ENCODE peak calls at places on chromosomes 2 and 18, in nine cellular contexts. L is astrocyte, S is brain microvascular endothelial cell, U is PC-3, R is pancreas, C is AG09309, G is thyroid gland, X is BE2C, K is epithelial cell of esophagus. O is an unnamed sample.
A peak's percentile ranks its signal among the peaks of the same experiment; 100 is the strongest.

GRCh38 chr18:35478520-35479435 is 19.0 kb downstream of the INO80C start:
- DNase-seq in L (peak; percentile 79), X (no peak), S (peak; percentile 99), K (peak; percentile 99), R (no peak), C (peak; percentile 39), U (peak; percentile 83), G (peak; percentile 61), O (peak; percentile 68)

GRCh38 chr2:99754215-99754614 is 264.4 kb upstream of the REV1 start:
- DNase-seq in R (no peak), L (peak; percentile 37), S (peak; percentile 17), U (peak; percentile 61), X (no peak), C (peak; percentile 32), K (peak; percentile 33), G (no peak), O (peak; percentile 70)

GRCh38 chr2:8574196-8575010 is 107.5 kb upstream of the ID2 start:
- DNase-seq in K (no peak), R (peak; percentile 47), U (no peak), S (peak; percentile 20), X (no peak), G (no peak), C (no peak), L (peak; percentile 43), O (no peak)

GRCh38 chr2:195003926-195004325 is 653.1 kb upstream of the SLC39A10 start:
- DNase-seq in L (no peak), S (no peak), G (no peak), U (no peak), K (no peak), R (no peak), C (no peak), X (no peak), O (no peak)

GRCh38 chr2:82779981-82780380 is 1679.1 kb downstream of the SUCLG1 start:
- DNase-seq in L (no peak), X (no peak), K (peak; percentile 21), C (no peak), R (no peak), G (no peak), S (no peak), U (peak; percentile 79), O (no peak)

GRCh38 chr2:235144291-235144690 is 192.5 kb downstream of the SH3BP4 start:
- DNase-seq in K (no peak), U (no peak), C (no peak), S (no peak), R (no peak), L (no peak), G (no peak), X (no peak), O (no peak)

GRCh38 chr2:216551234-216551633 is 52.6 kb downstream of the RPL37A start:
- DNase-seq in K (peak; percentile 59), G (no peak), L (peak; percentile 48), X (no peak), R (no peak), S (peak; percentile 58), C (no peak), U (peak; percentile 70), O (no peak)

GRCh38 chr2:162480067-162480466 is 136.1 kb downstream of the GCA start:
- DNase-seq in L (peak; percentile 63), X (no peak), K (peak; percentile 70), U (peak; percentile 79), C (no peak), S (no peak), G (no peak), R (no peak), O (no peak)

GRCh38 chr2:140855471-140855870 is 1275.3 kb downstream of the LRP1B start:
- DNase-seq in U (no peak), X (no peak), C (no peak), L (no peak), S (no peak), R (no peak), K (no peak), G (no peak), O (no peak)

GRCh38 chr2:163662141-163662780 is 73.5 kb downstream of the FIGN start:
- DNase-seq in S (peak; percentile 29), L (peak; percentile 82), K (no peak), U (no peak), C (no peak), G (no peak), X (no peak), R (no peak), O (peak; percentile 30)

GRCh38 chr18:76055025-76055424 is 440.0 kb downstream of the ZNF516 start:
- DNase-seq in S (no peak), K (no peak), C (no peak), G (no peak), L (no peak), U (no peak), R (no peak), X (no peak), O (no peak)

GRCh38 chr2:25251032-25251460 is 82.7 kb upstream of the POMC start:
- DNase-seq in R (no peak), X (no peak), U (no peak), K (no peak), L (peak; percentile 16), C (no peak), G (no peak), S (peak; percentile 2), O (no peak)

GRCh38 chr2:4763009-4763408 is 929.2 kb upstream of the SOX11 start:
- DNase-seq in R (peak; percentile 45), G (peak; percentile 69), X (peak; percentile 24), K (no peak), S (peak; percentile 53), C (no peak), U (peak; percentile 6), L (no peak), O (no peak)
- TF ChIP-seq CTCF in R (peak; percentile 14), G (peak; percentile 64), X (peak; percentile 28), K (no peak), S (peak; percentile 66), C (no peak), U (peak; percentile 49), L (peak; percentile 37), O (no peak)

GRCh38 chr2:44972771-44973535 is 31.5 kb downstream of the SIX3 start:
- DNase-seq in R (no peak), G (no peak), C (no peak), U (no peak), K (no peak), S (no peak), L (no peak), X (peak; percentile 61), O (no peak)

GRCh38 chr2:44974064-44974715 is 32.7 kb downstream of the SIX3 start:
- DNase-seq in R (no peak), X (peak; percentile 80), G (no peak), K (peak; percentile 87), U (peak; percentile 90), C (no peak), L (no peak), S (peak; percentile 36), O (peak; percentile 39)

GRCh38 chr2:44979581-44979980 is 29.7 kb downstream of the SIX2 start:
- DNase-seq in K (no peak), X (no peak), C (no peak), U (no peak), S (no peak), R (no peak), G (no peak), L (no peak), O (no peak)

GRCh38 chr2:44970846-44971450 is 29.4 kb downstream of the SIX3 start:
- DNase-seq in G (no peak), L (no peak), S (peak; percentile 33), X (no peak), U (no peak), K (no peak), C (no peak), R (no peak), O (no peak)

GRCh38 chr2:44975571-44976450 is 33.4 kb downstream of the SIX2 start:
- DNase-seq in C (no peak), K (no peak), X (no peak), G (no peak), S (no peak), U (no peak), R (no peak), L (no peak), O (no peak)
- H3K4me3 ChIP-seq in C (no peak overlapping the region), K (no peak overlapping the region), X (no peak overlapping the region), G (no peak overlapping the region), S (no peak overlapping the region), U (no peak overlapping the region), R (no peak overlapping the region), L (no peak overlapping the region), O (no peak overlapping the region)

GRCh38 chr18:62935994-62936393 is 220.7 kb downstream of the PHLPP1 start:
- DNase-seq in X (no peak), L (no peak), C (no peak), S (no peak), R (no peak), U (peak; percentile 68), G (no peak), K (no peak), O (no peak)
- TF ChIP-seq CTCF in X (no peak), L (no peak), C (no peak), S (no peak), R (no peak), U (peak; percentile 24), G (no peak), K (no peak), O (no peak)

DNA sequence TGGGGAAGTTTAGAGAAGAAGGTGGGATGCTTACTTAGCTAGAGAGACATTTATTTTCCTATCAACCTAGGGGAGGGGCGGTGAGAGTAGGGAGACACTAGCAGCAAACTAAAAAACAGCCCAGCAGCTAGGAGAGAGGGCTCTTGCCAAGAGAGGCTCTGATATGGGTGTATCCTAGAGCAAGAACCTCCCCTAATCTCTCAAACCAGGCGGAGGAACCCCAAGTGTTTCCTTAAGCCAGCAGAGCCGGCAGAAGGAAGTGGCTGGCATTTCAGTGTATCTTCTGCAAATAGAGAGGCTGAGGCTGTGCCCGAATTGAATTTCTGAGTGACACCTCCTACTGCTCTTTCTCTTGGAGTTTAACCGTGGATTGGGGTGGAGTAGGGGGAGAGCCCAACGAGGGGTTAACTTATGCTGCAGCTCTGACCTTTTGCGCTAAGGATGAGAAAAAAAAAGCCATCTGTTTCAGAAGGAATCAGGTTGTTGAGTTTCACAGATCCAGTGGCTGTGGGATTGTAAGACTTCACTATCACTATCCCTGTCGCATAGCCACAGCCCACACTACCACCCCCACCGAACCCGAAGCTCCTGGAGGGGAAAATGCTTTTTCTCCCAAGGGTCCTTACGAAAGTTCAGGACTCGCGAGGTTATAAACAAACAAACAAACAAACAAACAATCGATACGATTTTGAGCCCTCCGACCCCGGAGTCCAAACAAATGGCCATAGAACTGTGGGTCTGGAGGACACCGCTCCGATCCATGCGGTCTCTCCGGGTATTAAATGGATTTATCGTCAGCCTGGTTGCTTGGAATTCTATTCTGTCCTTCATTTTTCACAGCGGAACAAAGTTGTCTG is 1.3 kb downstream of the ST8SIA5 start:
- DNase-seq in K (no peak), C (no peak), G (no peak), X (no peak), L (no peak), R (no peak), U (no peak), S (no peak), O (no peak)
- H3K4me3 ChIP-seq in K (no peak overlapping the region), C (no peak overlapping the region), G (no peak overlapping the region), X (no peak overlapping the region), L (no peak overlapping the region), R (no peak overlapping the region), U (no peak overlapping the region), S (no peak overlapping the region), O (no peak overlapping the region)

O was measured in AG10803.